ENCODE peak calls at places on chromosomes 4 and X, in nine cellular contexts. One of them, this sample, is unnamed.

GRCh38 chr4:25810815-25811690 is 51.7 kb downstream of the SEL1L3 start:
- DNase-seq in activated T-cell treated with anti-CD3 and anti-CD28 coated beads, Interleukin-2, amount 50 U/mL, for 72 hours: no peak
- DNase-seq in progenitor cell of endocrine pancreas: no peak
- DNase-seq in GM12892: no peak
- DNase-seq in NCI-H345: no peak
- DNase-seq in BJ: no peak
- DNase-seq in NT2/D1: no peak
- DNase-seq in Daoy: no peak
- DNase-seq in HT-29: no peak
- DNase-seq in this sample: no peak

GRCh38 chrX:40009462-40009851 is 88.3 kb downstream of the BCOR start:
- DNase-seq in NCI-H345: no peak
- DNase-seq in progenitor cell of endocrine pancreas: no peak
- DNase-seq in BJ: no peak
- DNase-seq in NT2/D1: no peak
- DNase-seq in Daoy: no peak
- DNase-seq in HT-29: no peak
- DNase-seq in activated T-cell treated with anti-CD3 and anti-CD28 coated beads, Interleukin-2, amount 50 U/mL, for 72 hours: no peak
- DNase-seq in GM12892: no peak
- DNase-seq in this sample: no peak

GRCh38 chr4:4787421-4787820 is 72.0 kb upstream of the MSX1 start:
- DNase-seq in HT-29: no peak
- DNase-seq in NCI-H345: no peak
- DNase-seq in activated T-cell treated with anti-CD3 and anti-CD28 coated beads, Interleukin-2, amount 50 U/mL, for 72 hours: no peak
- DNase-seq in GM12892: no peak
- DNase-seq in progenitor cell of endocrine pancreas: no peak
- DNase-seq in NT2/D1: no peak
- DNase-seq in BJ: no peak
- DNase-seq in Daoy: no peak
- DNase-seq in this sample: no peak

GRCh38 chr4:187128226-187128625 is 404.6 kb upstream of the FAT1 start:
- DNase-seq in progenitor cell of endocrine pancreas: no peak
- DNase-seq in Daoy: peak; percentile 75
- DNase-seq in NT2/D1: no peak
- DNase-seq in GM12892: no peak
- DNase-seq in BJ: peak; percentile 69
- DNase-seq in NCI-H345: no peak
- DNase-seq in HT-29: no peak
- DNase-seq in activated T-cell treated with anti-CD3 and anti-CD28 coated beads, Interleukin-2, amount 50 U/mL, for 72 hours: no peak
- DNase-seq in this sample: no peak

GRCh38 chrX:110012818-110013484 is 10.0 kb downstream of the TMEM164 start:
- DNase-seq in NT2/D1: no peak
- DNase-seq in Daoy: no peak
- DNase-seq in HT-29: peak; percentile 45
- DNase-seq in NCI-H345: peak; percentile 91
- DNase-seq in activated T-cell treated with anti-CD3 and anti-CD28 coated beads, Interleukin-2, amount 50 U/mL, for 72 hours: no peak
- DNase-seq in progenitor cell of endocrine pancreas: no peak
- DNase-seq in BJ: no peak
- DNase-seq in GM12892: no peak
- DNase-seq in this sample: peak; percentile 84

GRCh38 chr4:116066711-116067245 is 953.4 kb upstream of the NDST4 start:
- DNase-seq in Daoy: peak; percentile 4
- DNase-seq in activated T-cell treated with anti-CD3 and anti-CD28 coated beads, Interleukin-2, amount 50 U/mL, for 72 hours: no peak
- DNase-seq in HT-29: no peak
- DNase-seq in progenitor cell of endocrine pancreas: no peak
- DNase-seq in NT2/D1: peak; percentile 2
- DNase-seq in BJ: no peak
- DNase-seq in GM12892: no peak
- DNase-seq in NCI-H345: no peak
- DNase-seq in this sample: no peak

GRCh38 chrX:42755820-42756219 is 22.1 kb downstream of the PPP1R2C start:
- DNase-seq in GM12892: no peak
- DNase-seq in BJ: peak; percentile 31
- DNase-seq in HT-29: peak; percentile 43
- DNase-seq in activated T-cell treated with anti-CD3 and anti-CD28 coated beads, Interleukin-2, amount 50 U/mL, for 72 hours: no peak
- DNase-seq in NT2/D1: no peak
- DNase-seq in progenitor cell of endocrine pancreas: no peak
- DNase-seq in NCI-H345: no peak
- DNase-seq in Daoy: no peak
- DNase-seq in this sample: no peak

GRCh38 chr4:179748837-179749236 is 2306.6 kb upstream of the AGA start:
- DNase-seq in BJ: no peak
- DNase-seq in Daoy: no peak
- DNase-seq in HT-29: no peak
- DNase-seq in GM12892: no peak
- DNase-seq in NT2/D1: no peak
- DNase-seq in NCI-H345: no peak
- DNase-seq in activated T-cell treated with anti-CD3 and anti-CD28 coated beads, Interleukin-2, amount 50 U/mL, for 72 hours: no peak
- DNase-seq in progenitor cell of endocrine pancreas: no peak
- DNase-seq in this sample: no peak

GRCh38 chr4:141919648-141920047 is 283.3 kb downstream of the IL15 start:
- DNase-seq in NCI-H345: no peak
- DNase-seq in progenitor cell of endocrine pancreas: no peak
- DNase-seq in GM12892: no peak
- DNase-seq in NT2/D1: no peak
- DNase-seq in Daoy: no peak
- DNase-seq in BJ: no peak
- DNase-seq in HT-29: no peak
- DNase-seq in activated T-cell treated with anti-CD3 and anti-CD28 coated beads, Interleukin-2, amount 50 U/mL, for 72 hours: no peak
- DNase-seq in this sample: no peak

GRCh38 chrX:51148848-51149247 is 183.8 kb upstream of the NUDT10 start:
- DNase-seq in BJ: no peak
- DNase-seq in progenitor cell of endocrine pancreas: no peak
- DNase-seq in Daoy: peak; percentile 11
- DNase-seq in NCI-H345: no peak
- DNase-seq in activated T-cell treated with anti-CD3 and anti-CD28 coated beads, Interleukin-2, amount 50 U/mL, for 72 hours: no peak
- DNase-seq in NT2/D1: peak; percentile 43
- DNase-seq in HT-29: peak; percentile 9
- DNase-seq in GM12892: no peak
- DNase-seq in this sample: no peak

GRCh38 chrX:31099536-31100090 is 27.8 kb upstream of the FTHL17 start:
- DNase-seq in HT-29: no peak
- DNase-seq in progenitor cell of endocrine pancreas: no peak
- DNase-seq in BJ: no peak
- DNase-seq in activated T-cell treated with anti-CD3 and anti-CD28 coated beads, Interleukin-2, amount 50 U/mL, for 72 hours: peak; percentile 81
- DNase-seq in NT2/D1: no peak
- DNase-seq in NCI-H345: no peak
- DNase-seq in GM12892: no peak
- DNase-seq in Daoy: peak; percentile 42
- DNase-seq in this sample: no peak

GRCh38 chr4:152265149-152265621 is 270.7 kb downstream of the FBXW7 start:
- DNase-seq in NCI-H345: peak; percentile 66
- DNase-seq in progenitor cell of endocrine pancreas: no peak
- DNase-seq in NT2/D1: no peak
- DNase-seq in activated T-cell treated with anti-CD3 and anti-CD28 coated beads, Interleukin-2, amount 50 U/mL, for 72 hours: no peak
- DNase-seq in HT-29: no peak
- DNase-seq in Daoy: peak; percentile 67
- DNase-seq in GM12892: no peak
- DNase-seq in BJ: peak; percentile 70
- DNase-seq in this sample: no peak

GRCh38 chr4:109243871-109244270 is 58.6 kb downstream of the COL25A1 start:
- DNase-seq in HT-29: no peak
- DNase-seq in GM12892: no peak
- DNase-seq in NCI-H345: no peak
- DNase-seq in NT2/D1: no peak
- DNase-seq in activated T-cell treated with anti-CD3 and anti-CD28 coated beads, Interleukin-2, amount 50 U/mL, for 72 hours: no peak
- DNase-seq in Daoy: no peak
- DNase-seq in progenitor cell of endocrine pancreas: no peak
- DNase-seq in BJ: no peak
- DNase-seq in this sample: no peak

GRCh38 chr4:122005064-122005755 is 53.4 kb upstream of the TRPC3 start:
- DNase-seq in Daoy: no peak
- DNase-seq in GM12892: no peak
- DNase-seq in HT-29: no peak
- DNase-seq in progenitor cell of endocrine pancreas: no peak
- DNase-seq in BJ: no peak
- DNase-seq in activated T-cell treated with anti-CD3 and anti-CD28 coated beads, Interleukin-2, amount 50 U/mL, for 72 hours: no peak
- DNase-seq in NT2/D1: no peak
- DNase-seq in NCI-H345: no peak
- DNase-seq in this sample: no peak

GRCh38 chrX:39705299-39705698 is 392.5 kb downstream of the BCOR start:
- DNase-seq in NT2/D1: no peak
- DNase-seq in GM12892: no peak
- DNase-seq in NCI-H345: no peak
- DNase-seq in BJ: peak; percentile 41
- DNase-seq in HT-29: peak; percentile 45
- DNase-seq in Daoy: peak; percentile 86
- DNase-seq in activated T-cell treated with anti-CD3 and anti-CD28 coated beads, Interleukin-2, amount 50 U/mL, for 72 hours: no peak
- DNase-seq in progenitor cell of endocrine pancreas: no peak
- DNase-seq in this sample: peak; percentile 50

This sample was measured in DMS79.